ENCODE peak calls at places on chromosome 21, in four cellular contexts. G is AG04450, W is GM23338, B is fibroblast of lung. Y is an unnamed sample.

GRCh38 chr21:41318218-41318617 is 1.6 kb downstream of the FAM3B start:
- DNase-seq in G (no peak), W (no peak), B (no peak), Y (no peak)

GRCh38 chr21:44462834-44463200 is 7.5 kb downstream of the LRRC3 start:
- DNase-seq in G (no peak), W (no peak), B (no peak), Y (no peak)

GRCh38 chr21:18350216-18350615 is 53.4 kb downstream of the TMPRSS15 start:
- DNase-seq in G (no peak), W (no peak), B (peak; percentile 32), Y (no peak)

GRCh38 chr21:15252437-15252836 is 187.6 kb upstream of the NRIP1 start:
- DNase-seq in G (no peak), W (no peak), B (no peak), Y (no peak)

GRCh38 chr21:41147096-41147978 is 20.6 kb upstream of the BACE2 start:
- DNase-seq in G (no peak), W (no peak), B (no peak), Y (no peak)

GRCh38 chr21:39518055-39518844 is 66.5 kb downstream of the SH3BGR start:
- DNase-seq in G (peak; percentile 16), W (peak; percentile 96), B (peak; percentile 25), Y (peak; percentile 4)

GRCh38 chr21:31316488-31317169 is 27.4 kb downstream of the TIAM1 start:
- DNase-seq in G (no peak), W (no peak), B (peak; percentile 77), Y (no peak)

GRCh38 chr21:27292229-27292628 is 325.3 kb upstream of the ADAMTS5 start:
- DNase-seq in G (no peak), W (no peak), B (no peak), Y (no peak)

GRCh38 chr21:31338892-31339368 is 5.1 kb downstream of the TIAM1 start:
- DNase-seq in G (no peak), W (peak; percentile 39), B (no peak), Y (no peak)

GRCh38 chr21:29904359-29905282 is 35.2 kb downstream of the GRIK1 start:
- DNase-seq in G (no peak), W (peak; percentile 17), B (peak; percentile 14), Y (no peak)

GRCh38 chr21:27536319-27536718 is 569.4 kb upstream of the ADAMTS5 start:
- DNase-seq in G (peak; percentile 6), W (no peak), B (peak; percentile 11), Y (no peak)

GRCh38 chr21:42556960-42557359 is 43.3 kb downstream of the SLC37A1 start:
- DNase-seq in G (no peak), W (no peak), B (no peak), Y (no peak)

GRCh38 chr21:15706686-15707085 is 23.1 kb upstream of the USP25 start:
- DNase-seq in G (peak; percentile 88), W (no peak), B (peak; percentile 98), Y (peak; percentile 75)

GRCh38 chr21:40689816-40690215 is 157.1 kb downstream of the DSCAM start:
- DNase-seq in G (no peak), W (no peak), B (no peak), Y (no peak)

GRCh38 chr21:17435565-17436543 is 77.0 kb upstream of the CXADR start:
- DNase-seq in G (no peak), W (no peak), B (no peak), Y (no peak)

GRCh38 chr21:43331962-43332458 is 94.9 kb downstream of the SIK1 start:
- DNase-seq in G (peak; percentile 88), W (no peak), B (peak; percentile 91), Y (no peak)

GRCh38 chr21:43696214-43696613 is 22.7 kb upstream of the PDXK start:
- DNase-seq in G (no peak), W (no peak), B (no peak), Y (no peak)

GRCh38 chr21:9750341-9751086 is 770.9 kb upstream of the TPTE start:
- DNase-seq in G (no peak), W (no peak), B (no peak), Y (no peak)

GRCh38 chr21:44421901-44422840 is 33.1 kb upstream of the LRRC3 start:
- DNase-seq in G (no peak), W (no peak), B (no peak), Y (no peak)

GRCh38 chr21:41397416-41397815 is 28.6 kb upstream of the MX1 start:
- DNase-seq in G (no peak), W (no peak), B (no peak), Y (no peak)

GRCh38 chr21:43940672-43941071 is 71.4 kb upstream of the TRAPPC10 start:
- DNase-seq in G (no peak), W (no peak), B (no peak), Y (no peak)

GRCh38 chr21:43782741-43783700 is 6.4 kb upstream of the RRP1 start:
- DNase-seq in G (no peak), W (no peak), B (no peak), Y (no peak)

GRCh38 chr21:29033301-29033700 is 8.8 kb downstream of the USP16 start:
- DNase-seq in G (no peak), W (no peak), B (no peak), Y (no peak)

GRCh38 chr21:31108969-31109368 is 70.7 kb upstream of the KRTAP19-8 start:
- DNase-seq in G (no peak), W (peak; percentile 69), B (peak; percentile 3), Y (no peak)

GRCh38 chr21:38268859-38269566 is 12.2 kb downstream of the KCNJ15 start:
- DNase-seq in G (no peak), W (no peak), B (no peak), Y (no peak)
- H3K4me3 ChIP-seq in G (no peak overlapping the region), W (no peak overlapping the region), B (no peak overlapping the region), Y (no peak overlapping the region)

GRCh38 chr21:26177187-26177586 is 6.6 kb upstream of the APP start:
- DNase-seq in G (no peak), W (no peak), B (peak; percentile 62), Y (no peak)
- TF ChIP-seq CTCF in G (no peak), W (no peak), B (no peak), Y (no peak)

GRCh38 chr21:34077888-34078287 is 4.5 kb downstream of the MRPS6 start:
- DNase-seq in G (no peak), W (no peak), B (no peak), Y (no peak)
- H3K4me3 ChIP-seq in G (no peak overlapping the region), W (no peak overlapping the region), B (no peak overlapping the region), Y (no peak overlapping the region)

DNA sequence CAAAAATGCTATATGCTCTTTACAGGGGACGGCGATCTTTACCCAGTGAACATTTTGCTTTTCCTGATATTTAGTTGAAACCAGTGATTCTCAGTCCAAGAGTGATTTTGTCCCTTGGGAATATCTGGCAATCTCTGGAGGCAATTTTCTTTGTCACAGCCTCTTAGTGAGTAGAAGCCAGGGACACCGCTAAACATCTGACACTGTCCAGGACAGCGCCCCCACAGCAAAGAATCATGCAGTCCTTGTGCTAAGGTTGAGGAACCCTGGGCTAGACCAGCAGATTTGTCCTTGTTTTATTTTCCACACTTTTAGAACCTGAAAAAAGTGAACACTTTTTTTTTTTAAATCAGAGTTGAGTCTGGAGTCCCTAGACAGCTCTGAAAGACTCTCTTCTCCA is 13.1 kb downstream of the EVA1C start:
- DNase-seq in G (no peak), W (no peak), B (no peak), Y (no peak)
- TF ChIP-seq CTCF in G (no peak), W (peak; percentile 52), B (no peak), Y (no peak)

GRCh38 chr21:46226920-46227599 is 1.5 kb downstream of the LSS start:
- DNase-seq in G (no peak), W (no peak), B (peak; percentile 27), Y (peak; percentile 58)

GRCh38 chr21:46228345-46229051 is at the start of gene LSS:
- DNase-seq in G (peak; percentile 95), W (peak; percentile 98), B (peak; percentile 97), Y (peak; percentile 89)

GRCh38 chr21:46227811-46228344 is 696 bp downstream of the LSS start:
- DNase-seq in G (no peak), W (peak; percentile 24), B (no peak), Y (no peak)

GRCh38 chr21:46223217-46223616 is 5.4 kb downstream of the LSS start:
- DNase-seq in G (no peak), W (no peak), B (no peak), Y (no peak)

DNA sequence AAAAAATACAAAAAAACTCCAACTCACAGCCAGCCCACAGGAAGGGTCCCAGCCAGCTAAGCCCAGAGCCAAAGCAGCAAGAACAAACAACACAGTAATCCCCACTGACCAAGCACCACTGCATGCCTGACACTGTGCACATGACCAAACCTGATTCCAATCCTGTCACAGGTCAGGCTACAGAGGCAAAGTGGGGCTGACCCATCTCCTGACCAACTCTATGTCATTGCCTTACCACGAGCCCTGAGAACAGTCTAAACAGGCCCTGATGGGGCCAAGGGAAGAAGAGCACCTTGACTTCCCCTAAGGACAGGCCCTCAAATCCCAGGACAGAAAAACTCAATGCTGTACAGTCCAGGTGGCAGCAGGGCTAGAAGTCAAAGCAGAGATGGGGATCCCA is 2.4 kb downstream of the LSS start:
- DNase-seq in G (no peak), W (no peak), B (no peak), Y (no peak)
- H3K4me3 ChIP-seq in G (peak overlapping the region; percentile 27), W (peak overlapping the region; percentile 98), B (peak overlapping the region; percentile 80), Y (no peak overlapping the region)

DNA sequence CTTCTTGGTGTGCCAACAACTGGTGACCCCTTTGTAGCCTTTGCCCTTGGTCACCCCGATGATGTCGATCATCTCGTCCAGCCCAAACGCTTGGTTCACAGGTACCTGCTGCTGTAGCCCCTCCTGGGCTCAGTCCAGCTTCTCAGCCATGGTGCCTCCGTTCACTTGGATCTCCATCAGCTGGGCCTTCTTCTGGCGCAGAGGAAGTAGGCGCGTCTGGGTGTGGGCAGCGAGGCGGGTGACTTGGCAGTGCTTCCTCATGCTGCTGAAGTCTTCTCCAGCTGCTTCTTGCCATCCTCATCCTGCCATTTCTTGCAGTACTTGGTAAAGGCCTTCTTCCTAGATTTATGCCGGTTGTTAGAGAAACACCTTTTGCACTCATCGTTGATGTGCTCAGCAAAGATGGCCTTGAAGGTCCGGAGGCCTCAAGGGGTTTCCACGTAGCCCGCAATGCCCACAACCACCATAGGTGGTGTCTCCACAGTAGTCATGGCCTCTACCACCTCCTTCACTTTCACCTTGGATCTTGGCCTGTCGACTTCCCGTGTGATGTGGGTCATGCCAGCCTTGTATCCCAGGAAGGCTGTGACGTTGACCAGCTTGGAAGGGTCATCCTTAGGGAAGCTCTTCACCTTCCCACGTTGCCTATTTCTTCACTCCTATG is 13.0 kb downstream of the DOP1B start:
- DNase-seq in G (no peak), W (peak; percentile 41), B (no peak), Y (no peak)
- TF ChIP-seq CTCF in G (no peak), W (peak; percentile 23), B (peak; percentile 8), Y (no peak)

GRCh38 chr21:35849131-35849530 is 211.2 kb downstream of the SETD4 start:
- DNase-seq in G (no peak), W (no peak), B (peak; percentile 80), Y (no peak)

GRCh38 chr21:35852820-35853219 is 207.5 kb downstream of the SETD4 start:
- DNase-seq in G (no peak), W (no peak), B (no peak), Y (no peak)

GRCh38 chr21:35850542-35851103 is 209.7 kb downstream of the SETD4 start:
- DNase-seq in G (no peak), W (no peak), B (no peak), Y (no peak)

GRCh38 chr21:35853321-35853922 is 206.9 kb downstream of the SETD4 start:
- DNase-seq in G (no peak), W (no peak), B (no peak), Y (no peak)

DNA sequence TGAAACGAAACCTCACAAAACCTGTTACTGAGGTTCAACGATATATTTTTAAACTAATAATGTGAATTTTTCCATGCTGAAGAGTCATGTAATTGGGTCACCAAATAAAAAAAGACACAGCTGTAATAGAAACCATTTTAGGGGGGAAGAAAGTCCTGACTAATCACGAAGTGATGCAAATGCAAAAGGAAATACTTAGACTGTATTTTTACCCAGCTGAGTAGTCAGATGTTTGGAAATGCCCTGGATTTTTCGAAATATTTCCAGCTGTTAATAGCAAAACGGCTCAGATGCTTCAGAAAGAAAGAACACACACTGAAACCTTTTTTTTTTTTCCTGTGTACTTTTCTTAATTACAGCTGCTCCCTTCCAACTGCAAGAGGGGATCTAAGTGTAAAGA is 210.3 kb downstream of the SETD4 start:
- DNase-seq in G (peak; percentile 27), W (no peak), B (peak; percentile 52), Y (peak; percentile 46)
- H3K4me3 ChIP-seq in G (no peak overlapping the region), W (no peak overlapping the region), B (no peak overlapping the region), Y (peak overlapping the region; percentile 4)

Y was measured in AG09309.